ENCODE peak calls at places on chromosomes 12 and 14, in seven cellular contexts. W is mesenchymal stem cell; J is naive thymus-derived CD4-positive, alpha-beta T cell; E is right atrium auricular region; U is neuronal stem cell; R is pancreas; M is tibial artery. A is an unnamed sample.

GRCh38 chr12:49322367-49322707 is 718 bp upstream of the TROAP start:
- DNase-seq in W (no peak), J (no peak), E (no peak), U (no peak), R (no peak), M (no peak), A (no peak)

GRCh38 chr14:105180598-105181528 is at the start of gene NUDT14:
- DNase-seq in W (peak; percentile 46), J (peak; percentile 88), E (no peak), U (no peak), R (peak; percentile 94), M (peak; percentile 46), A (peak; percentile 81)

GRCh38 chr14:89625988-89626806 is 209.2 kb upstream of the FOXN3 start:
- DNase-seq in W (no peak), J (no peak), E (no peak), U (no peak), R (no peak), M (no peak), A (no peak)

GRCh38 chr12:126488786-126489185 is 1423.6 kb downstream of the AACS start:
- DNase-seq in W (no peak), J (no peak), E (no peak), U (no peak), R (no peak), M (no peak), A (no peak)

GRCh38 chr12:32296541-32296940 is 102.8 kb upstream of the FGD4 start:
- DNase-seq in W (no peak), J (no peak), E (no peak), U (no peak), R (no peak), M (no peak), A (no peak)

GRCh38 chr14:106318700-106319099 is 792.3 kb downstream of the TMEM121 start:
- DNase-seq in W (no peak), J (peak; percentile 66), E (no peak), U (no peak), R (no peak), M (no peak), A (peak; percentile 58)

GRCh38 chr12:43957732-43958131 is 121.9 kb downstream of the TMEM117 start:
- DNase-seq in W (peak; percentile 57), J (peak; percentile 8), E (no peak), U (peak; percentile 49), R (no peak), M (no peak), A (peak; percentile 58)

GRCh38 chr14:61003571-61003970 is 22.5 kb downstream of the SLC38A6 start:
- DNase-seq in W (no peak), J (no peak), E (no peak), U (no peak), R (no peak), M (no peak), A (no peak)

GRCh38 chr14:51869426-51870113 is 9.2 kb downstream of the GNG2 start:
- DNase-seq in W (peak; percentile 47), J (no peak), E (no peak), U (no peak), R (no peak), M (no peak), A (peak; percentile 44)

GRCh38 chr12:62098131-62098530 is 162.1 kb upstream of the USP15 start:
- DNase-seq in W (no peak), J (no peak), E (no peak), U (no peak), R (no peak), M (no peak), A (no peak)

GRCh38 chr14:104322531-104323466 is 184.4 kb downstream of the KIF26A start:
- DNase-seq in W (no peak), J (no peak), E (no peak), U (no peak), R (no peak), M (no peak), A (no peak)

GRCh38 chr14:102096569-102097188 is 9.8 kb upstream of the HSP90AA1 start:
- DNase-seq in W (peak; percentile 78), J (peak; percentile 66), E (peak; percentile 88), U (peak; percentile 73), R (peak; percentile 86), M (peak; percentile 90), A (peak; percentile 56)

GRCh38 chr12:21946983-21947382 is 5.8 kb upstream of the ABCC9 start:
- DNase-seq in W (no peak), J (no peak), E (no peak), U (no peak), R (no peak), M (no peak), A (no peak)

GRCh38 chr12:84077692-84078091 is 834.9 kb downstream of the SLC6A15 start:
- DNase-seq in W (no peak), J (no peak), E (no peak), U (no peak), R (no peak), M (no peak), A (no peak)

GRCh38 chr12:67698711-67699603 is 50.4 kb downstream of the DYRK2 start:
- DNase-seq in W (peak; percentile 71), J (peak; percentile 43), E (no peak), U (no peak), R (no peak), M (no peak), A (peak; percentile 81)

GRCh38 chr14:103535891-103536565 is 7.0 kb downstream of the TRMT61A start:
- DNase-seq in W (no peak), J (no peak), E (no peak), U (no peak), R (peak; percentile 58), M (no peak), A (no peak)

GRCh38 chr14:91372680-91373495 is 44.7 kb downstream of the CCDC88C start:
- DNase-seq in W (no peak), J (no peak), E (no peak), U (no peak), R (no peak), M (no peak), A (peak; percentile 83)

GRCh38 chr14:91374897-91375747 is 42.5 kb downstream of the CCDC88C start:
- DNase-seq in W (no peak), J (no peak), E (no peak), U (peak; percentile 72), R (peak; percentile 90), M (no peak), A (peak; percentile 50)

GRCh38 chr14:91375748-91376452 is 41.7 kb downstream of the CCDC88C start:
- DNase-seq in W (no peak), J (no peak), E (no peak), U (no peak), R (no peak), M (no peak), A (no peak)

GRCh38 chr14:91373591-91374245 is 43.9 kb downstream of the CCDC88C start:
- DNase-seq in W (no peak), J (no peak), E (no peak), U (no peak), R (no peak), M (no peak), A (peak; percentile 88)

GRCh38 chr14:91374287-91374880 is 43.2 kb downstream of the CCDC88C start:
- DNase-seq in W (no peak), J (no peak), E (no peak), U (no peak), R (no peak), M (no peak), A (no peak)
- H3K4me1 ChIP-seq in W (peaks cover 22% of the 10 kb centered on the region), J (peaks cover 96% of the 10 kb centered on the region), E (peaks cover 69% of the 10 kb centered on the region), U (peaks cover 57% of the 10 kb centered on the region), R (peaks cover 48% of the 10 kb centered on the region), M (no peaks in the 10 kb centered on the region), A (peaks cover 98% of the 10 kb centered on the region)

DNA sequence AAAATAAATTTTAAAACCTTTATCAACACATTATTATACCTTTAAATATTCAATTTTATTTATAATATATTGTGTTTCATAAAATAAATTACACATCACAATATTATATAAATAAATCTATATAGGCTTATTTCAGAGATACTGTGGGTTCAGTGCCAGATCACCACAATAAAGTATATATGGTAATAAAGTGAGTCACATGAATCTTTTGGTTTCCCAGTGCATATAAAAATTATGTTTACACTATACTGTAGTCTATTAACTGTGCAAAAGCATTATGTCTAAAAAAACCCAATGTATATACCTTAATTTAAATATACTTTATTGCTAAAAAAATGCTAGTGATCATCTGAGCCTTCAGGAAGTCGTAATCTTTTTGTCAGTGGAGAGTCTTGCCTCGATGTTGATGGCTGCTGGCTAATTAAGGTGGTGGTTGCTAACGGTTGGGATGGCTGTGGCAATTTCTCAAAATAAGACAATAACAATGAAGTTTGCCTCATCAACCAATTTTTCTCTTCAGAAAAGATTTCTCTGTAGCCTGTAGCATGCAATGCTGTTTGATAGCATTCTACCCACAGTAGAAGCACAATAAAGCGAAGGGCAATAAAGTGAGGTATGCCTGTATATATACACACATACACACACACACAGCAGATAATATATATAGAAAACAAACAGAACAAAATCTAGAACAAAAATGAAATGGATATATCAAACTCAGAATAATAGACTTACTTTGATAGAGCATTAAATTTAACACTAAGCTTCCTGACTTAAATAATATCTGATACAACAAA is 32.4 kb downstream of the CCDC59 start:
- DNase-seq in W (no peak), J (no peak), E (no peak), U (no peak), R (no peak), M (no peak), A (no peak)
- H3K27ac ChIP-seq in W (no peak overlapping the region), J (no peak overlapping the region), E (no peak overlapping the region), U (no peak overlapping the region), R (no peak overlapping the region), M (no peak overlapping the region), A (no peak overlapping the region)

GRCh38 chr12:54412348-54412747 is 6.7 kb downstream of the ITGA5 start:
- DNase-seq in W (no peak), J (no peak), E (no peak), U (no peak), R (no peak), M (no peak), A (no peak)
- H3K4me1 ChIP-seq in W (peaks cover 32% of the 10 kb centered on the region), J (peaks cover 69% of the 10 kb centered on the region), E (peaks cover 97% of the 10 kb centered on the region), U (peaks cover 8% of the 10 kb centered on the region), R (peaks cover 26% of the 10 kb centered on the region), M (peaks cover 97% of the 10 kb centered on the region), A (peaks cover 65% of the 10 kb centered on the region)

GRCh38 chr12:97556201-97556824 is 93.7 kb downstream of the RMST start:
- DNase-seq in W (peak; percentile 88), J (no peak), E (no peak), U (no peak), R (no peak), M (no peak), A (no peak)

GRCh38 chr12:97560766-97561165 is 98.2 kb downstream of the RMST start:
- DNase-seq in W (no peak), J (no peak), E (no peak), U (no peak), R (no peak), M (no peak), A (no peak)

GRCh38 chr12:97561321-97562230 is 99.0 kb downstream of the RMST start:
- DNase-seq in W (no peak), J (no peak), E (no peak), U (no peak), R (no peak), M (no peak), A (no peak)

GRCh38 chr12:97557116-97557515 is 94.5 kb downstream of the RMST start:
- DNase-seq in W (no peak), J (no peak), E (no peak), U (no peak), R (no peak), M (no peak), A (no peak)

GRCh38 chr12:97560359-97560758 is 97.8 kb downstream of the RMST start:
- DNase-seq in W (no peak), J (no peak), E (no peak), U (no peak), R (no peak), M (no peak), A (no peak)
- H3K27ac ChIP-seq in W (no peak overlapping the region), J (no peak overlapping the region), E (no peak overlapping the region), U (peak overlapping the region; percentile 67), R (no peak overlapping the region), M (no peak overlapping the region), A (no peak overlapping the region)